ENCODE peak calls at places on chromosomes 13 and 19, in five cellular contexts. N is skeletal muscle cell, A is neural progenitor cell, O is A549, M is NB4. I is an unnamed sample.

GRCh38 chr13:46544811-46545210 is 8.2 kb upstream of the LRCH1 start:
- DNase-seq in M (no peak), A (no peak), O (no peak), N (no peak), I (no peak)

GRCh38 chr19:34962281-34962944 is 1.6 kb downstream of the ZNF792 start:
- DNase-seq in O (no peak), M (peak; percentile 72), A (no peak), N (no peak), I (no peak)

GRCh38 chr13:106917024-106917491 is 349.1 kb upstream of the ARGLU1 start:
- DNase-seq in M (no peak), A (peak; percentile 42), O (no peak), N (no peak), I (no peak)

GRCh38 chr13:25872871-25873607 is 178.8 kb downstream of the SHISA2 start:
- DNase-seq in M (peak; percentile 96), O (no peak), N (no peak), A (no peak), I (no peak)

GRCh38 chr19:45591004-45591637 is 6.5 kb upstream of the OPA3 start:
- DNase-seq in M (peak; percentile 66), N (no peak), O (peak; percentile 85), A (peak; percentile 78), I (peak; percentile 58)

GRCh38 chr13:50685491-50685890 is 158.0 kb downstream of the DLEU7 start:
- DNase-seq in O (no peak), N (no peak), M (no peak), A (peak; percentile 58), I (no peak)

GRCh38 chr13:46388846-46389245 is 1.8 kb upstream of the RUBCNL start:
- DNase-seq in N (no peak), O (no peak), M (no peak), A (no peak), I (no peak)

GRCh38 chr19:53596056-53596455 is 35.7 kb upstream of the DPRX start:
- DNase-seq in O (no peak), N (no peak), A (no peak), M (no peak), I (no peak)

GRCh38 chr19:4390862-4391693 is 9.3 kb downstream of the SH3GL1 start:
- DNase-seq in O (no peak), M (no peak), A (no peak), N (no peak), I (peak; percentile 53)

GRCh38 chr13:20401958-20402856 is 123.5 kb downstream of the CRYL1 start:
- DNase-seq in O (no peak), A (no peak), M (no peak), N (no peak), I (no peak)

GRCh38 chr13:65964672-65965071 is 1265.5 kb downstream of the PCDH9 start:
- DNase-seq in N (no peak), A (no peak), O (no peak), M (no peak), I (no peak)

GRCh38 chr19:8311461-8312260 is 3.5 kb upstream of the CD320 start:
- DNase-seq in M (no peak), N (no peak), O (no peak), A (no peak), I (peak; percentile 3)

GRCh38 chr19:56125806-56126590 is 4.9 kb upstream of the ZNF787 start:
- DNase-seq in O (no peak), N (peak; percentile 35), M (no peak), A (no peak), I (no peak)

GRCh38 chr19:53659292-53659691 is 27.5 kb downstream of the DPRX start:
- DNase-seq in M (peak; percentile 66), A (peak; percentile 80), O (peak; percentile 72), N (no peak), I (peak; percentile 9)

GRCh38 chr13:37667631-37668161 is 69.1 kb upstream of the POSTN start:
- DNase-seq in M (no peak), A (no peak), O (no peak), N (no peak), I (peak; percentile 28)

GRCh38 chr13:35470671-35471465 is 5.6 kb downstream of the MAB21L1 start:
- DNase-seq in N (no peak), A (peak; percentile 89), O (no peak), M (no peak), I (peak; percentile 81)

GRCh38 chr19:40398417-40399056 is 8.6 kb upstream of the HIPK4 start:
- DNase-seq in M (no peak), O (peak; percentile 57), A (peak; percentile 84), N (no peak), I (no peak)

GRCh38 chr13:41557719-41558118 is 100.4 kb downstream of the RGCC start:
- DNase-seq in A (no peak), O (no peak), N (no peak), M (no peak), I (no peak)

GRCh38 chr19:46635920-46636761 is at the start of gene GNG8:
- DNase-seq in O (no peak), A (peak; percentile 72), M (no peak), N (no peak), I (peak; percentile 31)

GRCh38 chr13:97257800-97258799 is 36.0 kb downstream of the MBNL2 start:
- DNase-seq in M (peak; percentile 53), O (peak; percentile 95), A (peak; percentile 50), N (no peak), I (no peak)

GRCh38 chr19:33388817-33389573 is 15.5 kb downstream of the CEBPG start:
- DNase-seq in N (no peak), M (no peak), O (no peak), A (no peak), I (no peak)

GRCh38 chr13:30881191-30881651 is 24.9 kb upstream of the MEDAG start:
- DNase-seq in A (no peak), N (no peak), M (no peak), O (no peak), I (no peak)

GRCh38 chr13:112895521-112896465 is 73.2 kb upstream of the MCF2L start:
- DNase-seq in A (no peak), O (no peak), M (no peak), N (no peak), I (no peak)
- H3K4me3 ChIP-seq in A (peak overlapping the region; percentile 96), O (no peak overlapping the region), M (no peak overlapping the region), N (no peak overlapping the region), I (no peak overlapping the region)

DNA sequence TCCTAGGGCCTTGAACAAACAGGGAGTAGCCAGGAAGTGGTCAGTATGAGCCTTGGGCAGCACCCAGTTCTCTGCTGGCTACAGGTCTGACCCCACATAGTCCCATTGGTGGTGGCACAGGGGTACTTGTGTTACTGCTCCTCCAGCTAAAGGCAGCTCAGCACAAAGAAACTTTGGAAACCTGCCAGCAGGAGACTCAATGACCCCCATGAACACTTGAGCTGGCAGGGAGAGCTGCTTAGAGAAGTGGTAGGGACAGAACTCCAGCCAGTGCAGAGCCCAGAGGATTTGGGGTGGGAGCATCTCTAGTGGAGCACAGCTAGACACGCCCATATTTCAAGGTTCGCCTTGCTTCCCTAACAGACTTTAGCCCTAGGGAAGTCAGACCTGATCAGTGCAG is 10.4 kb upstream of the ZNF586 start:
- DNase-seq in O (no peak), A (no peak), M (peak; percentile 44), N (no peak), I (no peak)
- H3K4me3 ChIP-seq in O (no peak overlapping the region), A (no peak overlapping the region), M (no peak overlapping the region), N (no peak overlapping the region), I (no peak overlapping the region)

GRCh38 chr13:33205224-33205623 is 80.3 kb downstream of the STARD13 start:
- DNase-seq in A (no peak), M (no peak), O (no peak), N (no peak), I (no peak)
- H3K4me3 ChIP-seq in A (no peak overlapping the region), M (no peak overlapping the region), O (no peak overlapping the region), N (peak overlapping the region; percentile 38), I (no peak overlapping the region)

GRCh38 chr19:16068696-16069259 is 7.5 kb upstream of the TPM4 start:
- DNase-seq in N (no peak), O (no peak), A (no peak), M (no peak), I (no peak)

GRCh38 chr19:16069813-16070365 is 6.4 kb upstream of the TPM4 start:
- DNase-seq in O (no peak), M (no peak), N (no peak), A (no peak), I (no peak)

GRCh38 chr19:16064209-16064889 is 11.9 kb upstream of the TPM4 start:
- DNase-seq in N (no peak), A (no peak), M (no peak), O (no peak), I (no peak)

GRCh38 chr19:16066611-16067104 is 9.6 kb upstream of the TPM4 start:
- DNase-seq in M (peak; percentile 82), N (no peak), A (no peak), O (peak; percentile 79), I (peak; percentile 64)

DNA sequence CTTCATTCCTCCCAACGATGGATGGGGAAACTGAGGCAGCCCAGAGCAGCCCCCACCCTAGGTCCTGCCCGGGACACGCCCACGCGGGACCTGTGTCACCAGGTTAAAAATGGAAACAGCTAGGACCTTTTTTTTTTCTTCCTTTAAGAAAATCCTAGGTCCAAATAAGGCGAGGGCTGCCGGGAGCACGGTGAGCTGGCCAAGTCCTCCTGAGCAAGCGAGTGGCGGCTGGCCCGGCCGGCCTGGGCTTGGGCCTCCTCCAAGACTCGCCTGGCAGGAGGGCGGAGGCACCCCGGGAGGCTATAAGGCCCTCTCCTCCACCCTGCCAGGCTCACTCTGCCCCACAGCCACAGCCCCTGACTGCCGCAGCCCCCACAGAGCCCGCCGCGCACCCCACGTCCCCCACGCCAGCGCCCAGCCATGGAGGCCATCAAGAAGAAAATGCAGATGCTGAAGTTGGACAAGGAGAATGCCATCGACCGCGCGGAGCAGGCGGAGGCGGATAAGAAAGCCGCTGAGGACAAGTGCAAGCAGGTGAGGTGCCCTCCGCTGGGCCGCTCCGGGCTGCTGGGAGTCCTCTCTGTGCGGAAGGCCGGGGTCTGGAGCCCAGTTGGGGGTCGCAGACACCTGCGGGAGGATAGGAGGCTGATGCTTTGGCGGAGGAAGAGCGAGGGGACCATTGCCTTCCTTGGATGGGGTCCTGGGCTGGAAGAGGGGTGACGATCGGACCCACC is 8.9 kb upstream of the TPM4 start:
- DNase-seq in N (peak; percentile 54), A (no peak), O (no peak), M (peak; percentile 49), I (no peak)
- H3K4me3 ChIP-seq in N (peak overlapping the region; percentile 30), A (no peak overlapping the region), O (no peak overlapping the region), M (peak overlapping the region; percentile 54), I (no peak overlapping the region)

DNA sequence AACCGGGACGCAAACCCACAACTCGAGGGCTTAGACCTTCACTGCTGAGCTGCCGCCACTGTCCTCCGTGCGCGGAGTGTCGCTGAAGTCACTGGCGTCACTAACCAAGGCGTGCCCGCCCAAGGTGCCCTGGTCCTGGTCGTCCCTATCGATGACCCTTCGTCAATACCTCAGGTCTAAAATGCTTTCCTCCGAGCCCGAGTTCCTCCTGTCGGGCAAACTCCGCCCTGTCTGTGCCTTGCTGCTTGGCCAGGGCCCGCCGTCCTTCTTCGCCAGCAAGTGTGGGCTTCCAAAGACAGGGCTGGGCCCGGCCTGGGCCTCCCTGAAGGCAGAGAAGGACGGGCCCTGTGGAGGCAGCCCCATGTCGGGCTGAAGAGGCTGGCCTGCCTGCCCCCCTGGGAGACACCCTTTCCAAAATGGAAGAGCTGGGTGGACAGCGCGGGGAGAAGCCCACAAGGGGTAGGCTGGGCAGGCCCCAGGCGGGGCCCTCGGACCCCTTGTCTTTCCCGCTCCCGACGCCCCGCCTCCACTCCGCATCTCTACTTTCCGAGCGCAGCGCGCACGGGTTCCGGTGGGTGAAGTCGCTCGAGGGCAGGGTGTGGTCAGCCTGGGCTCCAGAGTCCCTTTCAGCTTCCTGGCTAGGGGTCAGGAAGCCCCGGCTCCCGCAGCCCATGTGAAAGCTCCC is 13.4 kb downstream of the RB1 start:
- DNase-seq in A (no peak), M (no peak), O (no peak), N (no peak), I (no peak)
- H3K4me3 ChIP-seq in A (no peak overlapping the region), M (no peak overlapping the region), O (no peak overlapping the region), N (no peak overlapping the region), I (no peak overlapping the region)

I was measured in WERI-Rb-1.